ENCODE peak calls at places on chromosome 14, in four cellular contexts. One of them, this sample, is unnamed.

GRCh38 chr14:49946320-49947141 is 53.6 kb downstream of the ARF6 start:
- DNase-seq in GM12878: no peak
- DNase-seq in K562: no peak
- DNase-seq in HepG2: peak
- DNase-seq in this sample: no peak

GRCh38 chr14:21016791-21017190 is 8.1 kb downstream of the NDRG2 start:
- DNase-seq in GM12878: no peak
- DNase-seq in HepG2: no peak
- DNase-seq in K562: no peak
- DNase-seq in this sample: no peak

GRCh38 chr14:73502017-73502619 is 11.4 kb downstream of the RIOX1 start:
- DNase-seq in GM12878: no peak
- DNase-seq in HepG2: no peak
- DNase-seq in K562: no peak
- DNase-seq in this sample: no peak

GRCh38 chr14:52695481-52696091 is at the start of gene ERO1A:
- DNase-seq in GM12878: no peak
- DNase-seq in HepG2: peak
- DNase-seq in K562: peak
- DNase-seq in this sample: peak

GRCh38 chr14:104879201-104879982 is 14.3 kb downstream of the CEP170B start:
- DNase-seq in K562: no peak
- DNase-seq in HepG2: no peak
- DNase-seq in GM12878: no peak
- DNase-seq in this sample: no peak

GRCh38 chr14:104925941-104926609 is 1.4 kb downstream of the PLD4 start:
- DNase-seq in GM12878: no peak
- DNase-seq in HepG2: no peak
- DNase-seq in K562: no peak
- DNase-seq in this sample: no peak

GRCh38 chr14:78071016-78071549 is 99.1 kb upstream of the NRXN3 start:
- DNase-seq in HepG2: no peak
- DNase-seq in K562: no peak
- DNase-seq in GM12878: no peak
- DNase-seq in this sample: no peak

GRCh38 chr14:31164115-31164514 is 43.5 kb downstream of the HECTD1 start:
- DNase-seq in K562: no peak
- DNase-seq in HepG2: peak
- DNase-seq in GM12878: no peak
- DNase-seq in this sample: no peak

GRCh38 chr14:91964724-91965123 is 17.2 kb upstream of the FBLN5 start:
- DNase-seq in HepG2: no peak
- DNase-seq in GM12878: no peak
- DNase-seq in K562: no peak
- DNase-seq in this sample: no peak

GRCh38 chr14:58501214-58501816 is 73.8 kb downstream of the KIAA0586 start:
- DNase-seq in GM12878: peak
- DNase-seq in HepG2: peak
- DNase-seq in K562: peak
- DNase-seq in this sample: no peak
- TF ChIP-seq ESRRA in GM12878: no peak
- TF ChIP-seq ESRRA in HepG2: no peak
- TF ChIP-seq ESRRA in K562: no peak
- TF ChIP-seq ESRRA in this sample: no peak

DNA sequence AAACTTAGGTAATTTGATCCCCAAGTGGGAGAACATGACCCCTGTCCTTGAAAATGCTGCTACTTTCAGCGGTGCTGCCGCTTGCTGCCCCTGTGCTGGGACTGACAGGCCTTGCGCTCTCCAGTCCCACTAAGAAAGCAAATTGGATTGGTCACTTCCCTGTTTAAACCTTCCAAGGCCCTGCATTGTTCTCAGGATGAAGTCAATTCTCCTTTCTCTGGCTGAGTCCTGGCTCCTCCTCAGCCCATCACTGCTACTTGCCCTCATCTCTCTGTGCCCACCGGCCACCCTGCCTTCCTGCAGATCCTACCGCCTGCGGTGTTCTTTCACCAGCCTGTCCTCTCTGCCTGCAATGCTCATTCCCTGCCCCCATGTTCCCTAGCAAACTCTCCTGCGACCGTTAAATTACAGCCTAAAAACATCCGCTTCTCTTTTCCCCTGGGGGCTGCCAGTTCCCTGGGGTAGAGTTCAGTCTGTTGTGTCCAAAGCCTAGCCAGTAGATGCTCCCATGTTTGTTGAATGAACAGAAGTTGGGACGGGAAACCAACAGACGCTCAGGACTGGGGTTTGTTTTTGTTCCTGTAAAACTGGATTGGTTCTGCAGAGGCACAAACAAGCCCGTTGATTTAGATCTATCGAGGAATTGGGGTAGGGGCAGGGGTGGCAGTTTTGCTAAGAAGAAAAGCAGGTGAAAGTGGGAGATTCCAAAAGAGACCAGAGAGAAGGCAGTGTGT is 127.3 kb upstream of the HIF1A start:
- DNase-seq in K562: no peak
- DNase-seq in GM12878: no peak
- DNase-seq in HepG2: no peak
- DNase-seq in this sample: no peak
- TF ChIP-seq NR2C2 in K562: no peak
- TF ChIP-seq NR2C2 in GM12878: no peak
- TF ChIP-seq NR2C2 in HepG2: no peak
- TF ChIP-seq NR2C2 in this sample: no peak

GRCh38 chr14:55281316-55281839 is 10.2 kb downstream of the FBXO34 start:
- DNase-seq in K562: no peak
- DNase-seq in GM12878: no peak
- DNase-seq in HepG2: no peak
- DNase-seq in this sample: no peak

GRCh38 chr14:55279384-55279783 is 8.2 kb downstream of the FBXO34 start:
- DNase-seq in K562: no peak
- DNase-seq in GM12878: no peak
- DNase-seq in HepG2: no peak
- DNase-seq in this sample: no peak

GRCh38 chr14:55288439-55288838 is 17.2 kb downstream of the FBXO34 start:
- DNase-seq in GM12878: no peak
- DNase-seq in K562: no peak
- DNase-seq in HepG2: no peak
- DNase-seq in this sample: no peak

GRCh38 chr14:55285048-55285652 is 13.9 kb downstream of the FBXO34 start:
- DNase-seq in GM12878: no peak
- DNase-seq in K562: no peak
- DNase-seq in HepG2: no peak
- DNase-seq in this sample: no peak
- TF ChIP-seq TCF7 in GM12878: no peak
- TF ChIP-seq TCF7 in K562: no peak
- TF ChIP-seq TCF7 in HepG2: no peak
- TF ChIP-seq TCF7 in this sample: no peak

GRCh38 chr14:69561893-69562292 is 12.8 kb downstream of the CCDC177 start:
- DNase-seq in GM12878: no peak
- DNase-seq in HepG2: no peak
- DNase-seq in K562: no peak
- DNase-seq in this sample: no peak

GRCh38 chr14:69558774-69559173 is 15.9 kb downstream of the CCDC177 start:
- DNase-seq in K562: no peak
- DNase-seq in HepG2: no peak
- DNase-seq in GM12878: no peak
- DNase-seq in this sample: no peak

GRCh38 chr14:69560826-69561225 is 13.8 kb downstream of the CCDC177 start:
- DNase-seq in HepG2: no peak
- DNase-seq in K562: no peak
- DNase-seq in GM12878: no peak
- DNase-seq in this sample: no peak

GRCh38 chr14:69554500-69554899 is 20.2 kb downstream of the CCDC177 start:
- DNase-seq in GM12878: no peak
- DNase-seq in HepG2: no peak
- DNase-seq in K562: no peak
- DNase-seq in this sample: no peak

DNA sequence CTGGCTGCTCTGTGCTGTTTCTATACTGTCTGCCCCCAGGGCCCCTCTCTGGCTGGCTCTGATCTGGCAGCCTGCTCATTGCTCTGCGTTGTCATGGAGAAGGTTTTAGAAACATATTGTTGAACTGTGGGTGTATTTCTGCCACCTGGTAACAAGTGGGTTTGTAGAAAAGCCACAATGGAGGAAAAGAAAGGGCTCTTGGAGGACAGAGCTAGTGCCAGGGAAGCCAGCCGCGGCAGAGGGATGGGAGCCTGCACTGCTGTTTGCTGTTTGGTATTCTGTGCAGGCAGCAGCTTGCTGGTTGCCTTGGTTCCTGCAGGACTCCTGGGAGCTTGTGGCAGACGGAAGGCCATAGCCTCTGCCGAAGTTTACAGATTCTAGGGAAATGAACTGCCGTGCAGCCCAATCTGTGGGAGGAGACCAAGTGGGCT is 15.1 kb downstream of the CCDC177 start:
- DNase-seq in GM12878: no peak
- DNase-seq in HepG2: no peak
- DNase-seq in K562: no peak
- DNase-seq in this sample: no peak
- TF ChIP-seq ESRRA in GM12878: no peak
- TF ChIP-seq ESRRA in HepG2: no peak
- TF ChIP-seq ESRRA in K562: no peak
- TF ChIP-seq ESRRA in this sample: no peak

DNA sequence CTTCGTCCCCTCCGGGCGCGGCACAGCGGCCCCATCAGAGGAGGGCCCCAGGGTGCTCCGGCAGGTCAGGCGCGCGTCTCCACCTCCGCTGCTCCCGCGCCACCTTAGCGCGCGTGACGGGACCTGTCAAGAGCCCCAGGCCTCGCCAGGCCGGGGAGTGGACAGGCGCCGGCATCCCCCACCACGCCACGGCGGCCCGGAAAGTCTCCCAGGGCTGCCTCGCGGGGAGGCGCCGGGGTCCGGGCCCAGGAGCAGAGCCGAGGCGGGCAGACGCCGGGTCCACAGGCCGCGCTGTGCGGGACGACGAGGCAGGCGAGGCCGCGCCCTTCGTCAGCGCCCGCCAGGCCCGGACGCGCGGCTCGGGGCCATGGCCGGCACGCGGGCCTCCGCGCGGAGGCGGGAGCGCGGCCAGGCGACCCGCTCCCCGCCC is 549 bp downstream of the DICER1 start:
- DNase-seq in GM12878: no peak
- DNase-seq in HepG2: peak
- DNase-seq in K562: no peak
- DNase-seq in this sample: peak
- TF ChIP-seq NR2C2 in GM12878: no peak
- TF ChIP-seq NR2C2 in HepG2: no peak
- TF ChIP-seq NR2C2 in K562: no peak
- TF ChIP-seq NR2C2 in this sample: no peak

This sample was measured in WTC11.